ENCODE peak calls at places on chromosomes 5 and 9, in four cellular contexts. J, C, Q and K are unnamed samples.

GRCh38 chr5:180786398-180787005 is 16.1 kb downstream of the MGAT1 start:
- DNase-seq in C (no peak), Q (no peak), J (no peak), K (peak)

GRCh38 chr5:10461904-10462542 is 20.3 kb downstream of the ROPN1L start:
- DNase-seq in C (no peak), J (no peak), Q (no peak), K (peak)

GRCh38 chr5:37208883-37209808 is 40.0 kb downstream of the CPLANE1 start:
- DNase-seq in Q (no peak), J (no peak), C (no peak), K (no peak)

GRCh38 chr5:135398160-135398854 is 724 bp downstream of the MACROH2A1 start:
- DNase-seq in J (peak), Q (no peak), C (no peak), K (peak)

GRCh38 chr5:123868267-123868666 is 356.3 kb downstream of the CSNK1G3 start:
- DNase-seq in J (no peak), C (no peak), Q (no peak), K (no peak)

GRCh38 chr5:72634444-72634843 is 127.2 kb upstream of the ZNF366 start:
- DNase-seq in C (no peak), J (no peak), Q (no peak), K (no peak)

GRCh38 chr9:120882935-120883607 is 6.1 kb upstream of the PHF19 start:
- DNase-seq in C (no peak), J (no peak), Q (no peak), K (no peak)

GRCh38 chr5:180618830-180619562 is 27.7 kb upstream of the SCGB3A1 start:
- DNase-seq in Q (no peak), C (peak), J (peak), K (peak)

GRCh38 chr5:2579126-2579525 is 172.4 kb downstream of the IRX2 start:
- DNase-seq in J (no peak), Q (no peak), C (no peak), K (peak)

GRCh38 chr9:110950041-110950645 is 88.1 kb downstream of the LPAR1 start:
- DNase-seq in Q (no peak), J (no peak), C (peak), K (no peak)

DNA sequence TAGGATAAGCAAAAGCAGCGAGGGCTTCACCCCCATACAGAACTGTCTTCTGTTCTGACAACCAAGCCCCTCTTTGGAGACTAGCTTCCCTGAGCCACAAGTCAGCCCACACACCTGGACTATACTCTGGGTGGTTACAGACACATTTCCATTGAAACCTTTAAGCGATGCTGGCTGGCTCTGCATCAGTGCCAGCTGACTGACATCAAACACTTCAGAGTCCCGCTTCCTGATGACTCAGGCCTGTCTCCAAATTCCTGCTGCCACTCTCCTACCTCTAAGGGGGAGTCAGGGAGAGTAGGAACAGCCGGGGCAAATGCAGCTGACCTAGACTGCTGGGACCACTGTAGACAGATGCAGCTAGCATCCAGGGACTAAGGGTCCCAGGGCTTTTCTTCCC is 59.4 kb downstream of the SIL1 start:
- DNase-seq in C (peak), J (peak), Q (no peak), K (peak)
- H3K27ac ChIP-seq in C (no peak), J (no peak), Q (no peak), K (no peak)

GRCh38 chr5:54942064-54942778 is 43.2 kb downstream of the ESM1 start:
- DNase-seq in C (peak), J (no peak), Q (no peak), K (no peak)

GRCh38 chr5:54946306-54946705 is 39.1 kb downstream of the ESM1 start:
- DNase-seq in C (no peak), J (no peak), Q (no peak), K (no peak)

GRCh38 chr5:54944364-54944763 is 41.0 kb downstream of the ESM1 start:
- DNase-seq in C (peak), Q (no peak), J (peak), K (no peak)

DNA sequence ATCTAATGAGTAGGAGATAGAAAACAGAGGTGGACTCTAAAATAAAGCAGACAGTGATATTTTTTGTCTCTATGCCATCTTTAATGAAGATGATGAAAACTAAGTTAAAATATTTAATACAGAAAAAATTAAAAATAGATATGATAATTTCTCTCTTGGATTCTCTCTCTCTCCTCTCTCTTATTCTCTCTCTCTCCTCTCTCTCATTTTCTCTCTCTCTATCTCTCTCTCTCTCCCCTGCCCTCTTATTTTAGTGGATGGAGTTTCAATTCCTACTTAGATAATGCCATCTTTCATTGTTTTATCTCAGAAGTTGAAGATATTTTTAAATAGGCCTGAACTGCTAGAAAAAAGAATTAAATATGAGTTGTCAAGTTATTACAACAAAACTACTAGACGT is 38.2 kb downstream of the ESM1 start:
- DNase-seq in Q (no peak), J (no peak), C (no peak), K (no peak)
- TF ChIP-seq CTCF in Q (no peak), J (no peak), C (no peak), K (no peak)

DNA sequence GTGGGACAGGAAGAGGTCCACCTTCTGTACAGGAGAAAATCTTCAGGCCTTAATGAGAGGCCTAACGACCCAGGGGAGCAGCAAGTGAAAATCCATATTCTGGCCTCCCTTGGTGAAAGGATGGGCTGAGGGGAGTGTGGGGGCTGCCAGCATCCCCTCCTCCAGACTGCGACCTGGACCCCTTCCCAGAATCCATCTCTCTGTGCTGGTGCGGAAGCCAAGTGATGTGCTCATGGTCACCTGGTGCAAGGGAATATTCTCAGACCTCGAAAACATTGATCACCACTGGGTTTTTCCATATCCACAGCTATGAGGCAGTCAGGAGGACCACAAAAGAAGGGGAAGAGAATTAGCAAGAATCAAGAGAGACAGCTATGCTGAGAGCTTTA is 10.7 kb downstream of the FGF1 start:
- DNase-seq in Q (no peak), C (no peak), J (no peak), K (no peak)
- H3K27ac ChIP-seq in Q (no peak), C (no peak), J (no peak), K (no peak)

DNA sequence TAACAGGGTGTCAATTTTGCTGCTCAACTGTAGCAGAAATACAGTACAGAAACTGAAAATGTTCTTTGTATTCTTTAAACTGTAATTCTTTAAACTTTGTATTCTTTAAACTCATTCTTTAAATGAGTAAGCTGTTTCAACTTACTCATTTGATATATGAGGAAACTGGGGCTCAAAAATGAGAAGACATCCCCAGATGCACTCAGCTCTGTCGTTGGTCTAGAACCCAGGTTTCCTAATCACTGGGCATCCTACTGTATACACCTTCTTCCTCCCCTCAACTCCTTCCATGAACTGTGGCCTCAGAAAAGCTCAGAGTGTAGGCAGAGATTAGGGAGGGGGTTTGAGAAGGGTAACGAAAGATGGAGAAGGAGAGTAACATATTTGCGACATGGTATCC is 136.5 kb upstream of the MAST4 start:
- DNase-seq in J (no peak), Q (no peak), C (no peak), K (no peak)
- TF ChIP-seq CTCF in J (no peak), Q (no peak), C (no peak), K (no peak)

GRCh38 chr5:96718635-96719077 is 56.5 kb downstream of the CAST start:
- DNase-seq in C (no peak), Q (no peak), J (no peak), K (no peak)
- H3K27ac ChIP-seq in C (no peak), Q (peak), J (no peak), K (no peak)

GRCh38 chr5:94782376-94782775 is 163.9 kb downstream of the SLF1 start:
- DNase-seq in J (no peak), C (no peak), Q (no peak), K (no peak)

GRCh38 chr5:94779684-94780083 is 161.2 kb downstream of the SLF1 start:
- DNase-seq in Q (no peak), J (no peak), C (no peak), K (no peak)

GRCh38 chr5:94788527-94788926 is 170.1 kb downstream of the SLF1 start:
- DNase-seq in Q (no peak), J (no peak), C (no peak), K (no peak)

DNA sequence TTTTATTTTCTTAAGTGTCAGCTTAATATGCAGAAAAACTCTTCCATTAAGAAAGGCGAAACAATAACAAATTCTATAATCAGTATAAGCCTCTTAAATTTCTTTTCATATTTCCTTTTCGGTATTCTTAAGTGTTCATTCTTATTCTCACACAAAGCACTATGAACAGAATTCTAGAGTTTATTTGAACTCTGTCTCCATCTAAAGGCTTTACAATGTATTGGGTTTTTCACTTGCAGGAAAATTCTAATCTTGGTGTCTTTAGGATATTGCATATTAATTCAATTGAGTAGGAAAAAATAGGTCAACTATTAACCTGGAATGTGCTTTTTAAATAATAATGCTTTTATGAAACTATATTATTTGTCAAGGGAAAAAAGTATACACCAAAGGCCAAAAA is 166.6 kb downstream of the SLF1 start:
- DNase-seq in J (no peak), C (no peak), Q (no peak), K (no peak)
- TF ChIP-seq CTCF in J (no peak), C (no peak), Q (no peak), K (peak)

GRCh38 chr9:97704327-97704677 is 7.2 kb upstream of the XPA start:
- DNase-seq in Q (no peak), C (no peak), J (no peak), K (no peak)

GRCh38 chr9:97706246-97706645 is 9.1 kb upstream of the XPA start:
- DNase-seq in C (no peak), J (no peak), Q (no peak), K (no peak)

GRCh38 chr9:97705354-97705950 is 8.3 kb upstream of the XPA start:
- DNase-seq in C (peak), J (no peak), Q (no peak), K (no peak)

GRCh38 chr9:97703437-97704326 is 6.5 kb upstream of the XPA start:
- DNase-seq in J (no peak), Q (no peak), C (peak), K (no peak)

GRCh38 chr9:97704851-97705250 is 7.7 kb upstream of the XPA start:
- DNase-seq in C (peak), J (no peak), Q (no peak), K (no peak)
- H3K27ac ChIP-seq in C (no peak), J (no peak), Q (peak), K (no peak)

DNA sequence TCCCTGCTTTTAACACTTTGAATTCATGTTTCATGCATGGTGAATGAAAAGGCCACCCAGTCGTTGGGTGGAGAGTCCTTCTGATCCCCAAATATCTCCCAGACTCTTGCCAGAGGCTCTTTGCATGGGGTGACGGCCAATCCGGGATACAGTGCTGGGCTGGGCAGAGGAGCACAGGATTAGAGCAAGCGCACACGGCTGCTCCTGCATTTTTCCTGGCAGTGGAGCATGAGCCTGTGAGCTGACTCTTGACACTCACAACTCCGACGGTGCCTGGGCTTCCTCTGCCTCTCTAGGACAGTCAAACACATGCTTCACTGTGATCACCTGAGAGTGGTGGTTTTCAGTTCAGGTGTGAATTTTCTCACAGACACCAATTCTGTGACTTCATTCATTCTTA is 206.4 kb downstream of the ICE1 start:
- DNase-seq in J (no peak), Q (no peak), C (no peak), K (no peak)
- TF ChIP-seq CTCF in J (no peak), Q (no peak), C (no peak), K (no peak)

GRCh38 chr5:39175273-39175955 is 43.9 kb downstream of the FYB1 start:
- DNase-seq in J (no peak), C (no peak), Q (no peak), K (no peak)

GRCh38 chr5:39178171-39178570 is 41.2 kb downstream of the FYB1 start:
- DNase-seq in J (no peak), Q (no peak), C (peak), K (no peak)

GRCh38 chr5:39178856-39179255 is 40.5 kb downstream of the FYB1 start:
- DNase-seq in Q (no peak), C (no peak), J (no peak), K (no peak)

GRCh38 chr5:39177629-39177959 is 41.8 kb downstream of the FYB1 start:
- DNase-seq in J (no peak), C (no peak), Q (no peak), K (no peak)

GRCh38 chr5:39176740-39177628 is 42.4 kb downstream of the FYB1 start:
- DNase-seq in J (no peak), Q (no peak), C (no peak), K (no peak)
- H3K27ac ChIP-seq in J (no peak), Q (no peak), C (no peak), K (no peak)

GRCh38 chr5:94180761-94181160 is 437.6 kb downstream of the KIAA0825 start:
- DNase-seq in Q (no peak), C (no peak), J (no peak), K (no peak)

GRCh38 chr5:94184870-94185269 is 433.5 kb downstream of the KIAA0825 start:
- DNase-seq in J (no peak), C (no peak), Q (no peak), K (peak)

GRCh38 chr5:94181940-94182339 is 436.5 kb downstream of the KIAA0825 start:
- DNase-seq in J (no peak), Q (no peak), C (no peak), K (peak)
- TF ChIP-seq CTCF in J (peak), Q (no peak), C (peak), K (peak)